ENCODE peak calls at places on chromosomes 7 and 10, in six cellular contexts. V is colonic mucosa, E is psoas muscle, L is heart right ventricle, P is neural progenitor cell, G is testis. Z is an unnamed sample. For H3K4me1, the result is how much of the 10 kb centered on the place peaks cover.

GRCh38 chr10:51244739-51245138 is 170.5 kb downstream of the PRKG1 start:
- DNase-seq in V (no peak), E (no peak), L (no peak), P (peak), G (no peak), Z (no peak)

GRCh38 chr7:113267885-113268284 is 149.5 kb upstream of the SMIM30 start:
- DNase-seq in V (no peak), E (no peak), L (no peak), P (no peak), G (no peak), Z (no peak)

GRCh38 chr7:92612501-92612900 is 22.3 kb upstream of the FAM133B start:
- DNase-seq in V (no peak), E (no peak), L (no peak), P (no peak), G (no peak), Z (no peak)

GRCh38 chr7:144019457-144019856 is 19.3 kb downstream of the OR6B1 start:
- DNase-seq in V (no peak), E (no peak), L (no peak), P (no peak), G (peak), Z (peak)

GRCh38 chr10:70575486-70575873 is 27.1 kb downstream of the PRF1 start:
- DNase-seq in V (no peak), E (no peak), L (no peak), P (no peak), G (peak), Z (no peak)

GRCh38 chr10:111207525-111207924 is 130.7 kb downstream of the ADRA2A start:
- DNase-seq in V (peak), E (no peak), L (no peak), P (peak), G (no peak), Z (no peak)

GRCh38 chr7:44380831-44381493 is 55.6 kb upstream of the CAMK2B start:
- DNase-seq in V (no peak), E (no peak), L (no peak), P (no peak), G (no peak), Z (no peak)

GRCh38 chr7:70042533-70042932 is 444.3 kb downstream of the AUTS2 start:
- DNase-seq in V (no peak), E (no peak), L (no peak), P (no peak), G (no peak), Z (peak)

GRCh38 chr7:55588379-55588699 is 16.0 kb upstream of the VOPP1 start:
- DNase-seq in V (no peak), E (no peak), L (no peak), P (no peak), G (no peak), Z (no peak)

GRCh38 chr7:104790440-104790839 is 223.6 kb upstream of the KMT2E start:
- DNase-seq in V (no peak), E (no peak), L (no peak), P (no peak), G (no peak), Z (no peak)

GRCh38 chr10:122388287-122388997 is 13.9 kb downstream of the PLEKHA1 start:
- DNase-seq in V (no peak), E (no peak), L (no peak), P (no peak), G (no peak), Z (no peak)

GRCh38 chr10:133336131-133337078 is at the start of gene CALY:
- DNase-seq in V (no peak), E (peak), L (no peak), P (peak), G (peak), Z (no peak)

GRCh38 chr10:29877798-29878491 is 181.4 kb downstream of the JCAD start:
- DNase-seq in V (no peak), E (no peak), L (peak), P (no peak), G (peak), Z (no peak)

GRCh38 chr7:106629521-106629920 is 31.4 kb downstream of the CCDC71L start:
- DNase-seq in V (no peak), E (no peak), L (no peak), P (no peak), G (no peak), Z (no peak)

GRCh38 chr7:138077809-138078208 is 1.6 kb downstream of the AKR1D1 start:
- DNase-seq in V (no peak), E (no peak), L (no peak), P (no peak), G (no peak), Z (no peak)

GRCh38 chr7:107879400-107880035 is 11.5 kb upstream of the DLD start:
- DNase-seq in V (peak), E (no peak), L (no peak), P (peak), G (peak), Z (peak)

GRCh38 chr7:95649546-95649945 is 53.2 kb upstream of the PDK4 start:
- DNase-seq in V (no peak), E (no peak), L (no peak), P (no peak), G (no peak), Z (no peak)

GRCh38 chr7:70630647-70631457 is 501.1 kb upstream of the GALNT17 start:
- DNase-seq in V (no peak), E (peak), L (peak), P (peak), G (no peak), Z (no peak)

GRCh38 chr10:101238732-101239105 is 9.5 kb upstream of the LBX1 start:
- DNase-seq in V (no peak), E (no peak), L (no peak), P (peak), G (no peak), Z (no peak)

GRCh38 chr7:74498996-74499834 is 45.5 kb downstream of the GTF2IRD1 start:
- DNase-seq in V (no peak), E (no peak), L (peak), P (no peak), G (no peak), Z (no peak)

GRCh38 chr10:110065269-110065668 is 57.5 kb downstream of the ADD3 start:
- DNase-seq in V (no peak), E (no peak), L (no peak), P (no peak), G (no peak), Z (no peak)

GRCh38 chr10:110074298-110074697 is 66.5 kb downstream of the ADD3 start:
- DNase-seq in V (no peak), E (no peak), L (no peak), P (no peak), G (no peak), Z (no peak)

GRCh38 chr10:110067960-110068770 is 60.4 kb downstream of the ADD3 start:
- DNase-seq in V (peak), E (no peak), L (no peak), P (peak), G (no peak), Z (no peak)

GRCh38 chr10:110069502-110069982 is 61.8 kb downstream of the ADD3 start:
- DNase-seq in V (no peak), E (no peak), L (no peak), P (no peak), G (no peak), Z (no peak)

GRCh38 chr10:110068780-110069179 is 61.0 kb downstream of the ADD3 start:
- DNase-seq in V (no peak), E (no peak), L (no peak), P (no peak), G (no peak), Z (no peak)
- H3K27ac ChIP-seq in V (peak), E (peak), L (peak), P (no peak), G (no peak), Z (no peak)

GRCh38 chr10:8049874-8050560 is 4.5 kb upstream of the GATA3 start:
- DNase-seq in V (no peak), E (no peak), L (no peak), P (peak), G (no peak), Z (peak)
- H3K4me1 ChIP-seq in V (under half), E (under half), L (half or more), P (half or more), G (under half), Z (under half)

GRCh38 chr10:4776234-4776638 is 49.8 kb upstream of the AKR1E2 start:
- DNase-seq in V (no peak), E (no peak), L (no peak), P (no peak), G (no peak), Z (no peak)

GRCh38 chr10:4780782-4781181 is 45.2 kb upstream of the AKR1E2 start:
- DNase-seq in V (no peak), E (no peak), L (no peak), P (no peak), G (no peak), Z (peak)

GRCh38 chr10:4778761-4779160 is 47.2 kb upstream of the AKR1E2 start:
- DNase-seq in V (no peak), E (no peak), L (no peak), P (no peak), G (no peak), Z (no peak)

GRCh38 chr10:4781955-4782354 is 44.1 kb upstream of the AKR1E2 start:
- DNase-seq in V (no peak), E (no peak), L (no peak), P (no peak), G (no peak), Z (no peak)

DNA sequence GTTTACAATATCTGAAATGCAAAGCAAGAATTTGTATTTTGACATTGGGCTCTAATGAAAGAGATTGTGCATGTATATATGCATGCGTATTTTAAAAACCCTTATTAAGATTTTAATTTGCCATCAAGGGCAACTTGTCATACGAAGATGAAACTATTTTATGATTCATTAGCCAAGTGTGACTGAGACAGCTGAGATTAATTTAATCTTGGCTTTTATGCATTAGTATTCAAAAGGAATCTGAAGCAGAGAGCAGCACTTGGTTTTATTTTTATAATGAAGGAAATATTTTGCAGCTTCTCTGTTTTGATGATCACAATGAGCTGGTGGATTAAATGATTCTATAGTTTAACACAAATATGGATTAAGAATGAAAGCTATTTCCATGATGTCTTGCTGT is 45.9 kb upstream of the AKR1E2 start:
- DNase-seq in V (no peak), E (no peak), L (no peak), P (no peak), G (no peak), Z (no peak)
- TF ChIP-seq CTCF in V (no peak), E (no peak), L (no peak), P (no peak), G (no peak), Z (no peak)

DNA sequence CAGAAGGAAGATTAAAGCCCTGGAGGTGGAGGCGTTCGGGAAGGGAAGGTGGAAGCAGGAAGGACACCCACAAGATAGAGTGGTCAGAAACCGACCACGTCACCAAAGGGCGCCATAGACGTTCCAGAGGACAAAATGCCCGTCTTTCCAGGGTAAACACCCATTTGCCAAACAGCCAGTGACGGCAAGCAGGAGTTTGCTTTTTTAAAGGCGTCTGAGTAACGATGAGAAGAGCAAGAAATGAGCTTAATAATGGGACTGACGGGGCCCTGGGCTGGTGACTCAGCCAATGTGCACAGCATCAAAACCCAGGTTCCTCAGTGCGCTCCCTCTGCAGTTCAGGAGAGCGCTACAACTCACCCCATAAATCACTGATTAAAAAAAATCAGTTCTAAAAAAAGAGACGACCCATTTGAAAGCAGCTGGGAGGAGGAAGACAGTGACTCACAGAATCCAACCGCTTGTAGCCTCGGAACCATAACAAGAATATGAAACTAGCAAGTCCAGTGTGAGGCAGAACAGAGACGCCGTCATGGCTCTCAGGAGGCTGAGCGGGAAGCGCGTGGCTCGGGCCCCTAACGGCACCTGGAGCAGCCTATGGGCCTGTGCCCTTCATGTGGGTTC is 5.9 kb downstream of the DIP2C start:
- DNase-seq in V (no peak), E (peak), L (no peak), P (no peak), G (no peak), Z (peak)
- H3K27ac ChIP-seq in V (peak), E (peak), L (no peak), P (no peak), G (no peak), Z (peak)

GRCh38 chr7:25307624-25308023 is 79.3 kb upstream of the NPVF start:
- DNase-seq in V (no peak), E (no peak), L (no peak), P (no peak), G (no peak), Z (no peak)
- H3K4me1 ChIP-seq in V (under half), E (under half), L (under half), P (under half), G (under half), Z (under half)

GRCh38 chr10:5776150-5776880 is 36.9 kb downstream of the GDI2 start:
- DNase-seq in V (no peak), E (no peak), L (no peak), P (peak), G (no peak), Z (no peak)
- TF ChIP-seq CTCF in V (no peak), E (no peak), L (no peak), P (peak), G (no peak), Z (no peak)

GRCh38 chr7:99170730-99171074 is 26.8 kb upstream of the SMURF1 start:
- DNase-seq in V (no peak), E (no peak), L (no peak), P (no peak), G (no peak), Z (no peak)
- H3K27ac ChIP-seq in V (no peak), E (no peak), L (no peak), P (no peak), G (no peak), Z (no peak)

Z was measured in foreskin keratinocyte.